ENCODE peak calls at places on chromosomes 7 and 10, in ten cellular contexts. One of them, this sample, is unnamed.

GRCh38 chr7:121288894-121289293 is 39.9 kb upstream of the WNT16 start:
- DNase-seq in CD4-positive, CD25-positive, alpha-beta regulatory T cell: no peak
- DNase-seq in caudate nucleus: no peak
- DNase-seq in substantia nigra: no peak
- DNase-seq in Peyer's patch: no peak
- DNase-seq in lower lobe of right lung: no peak
- DNase-seq in tibial artery: no peak
- DNase-seq in SK-N-SH: no peak
- DNase-seq in CD8-positive, alpha-beta T cell: no peak
- DNase-seq in gastrocnemius medialis: no peak
- DNase-seq in this sample: no peak

GRCh38 chr10:5522913-5523560 is 1.7 kb upstream of the CALML3 start:
- DNase-seq in substantia nigra: no peak
- DNase-seq in tibial artery: no peak
- DNase-seq in CD4-positive, CD25-positive, alpha-beta regulatory T cell: no peak
- DNase-seq in Peyer's patch: peak; percentile 30
- DNase-seq in caudate nucleus: no peak
- DNase-seq in SK-N-SH: no peak
- DNase-seq in CD8-positive, alpha-beta T cell: no peak
- DNase-seq in gastrocnemius medialis: no peak
- DNase-seq in lower lobe of right lung: no peak
- DNase-seq in this sample: no peak

GRCh38 chr7:158237672-158238335 is 349.8 kb downstream of the PTPRN2 start:
- DNase-seq in SK-N-SH: no peak
- DNase-seq in substantia nigra: no peak
- DNase-seq in caudate nucleus: no peak
- DNase-seq in gastrocnemius medialis: no peak
- DNase-seq in lower lobe of right lung: no peak
- DNase-seq in CD4-positive, CD25-positive, alpha-beta regulatory T cell: no peak
- DNase-seq in tibial artery: no peak
- DNase-seq in CD8-positive, alpha-beta T cell: no peak
- DNase-seq in Peyer's patch: no peak
- DNase-seq in this sample: no peak

GRCh38 chr7:2870471-2870941 is 26.4 kb upstream of the GNA12 start:
- DNase-seq in CD4-positive, CD25-positive, alpha-beta regulatory T cell: peak; percentile 52
- DNase-seq in Peyer's patch: peak; percentile 89
- DNase-seq in lower lobe of right lung: peak; percentile 78
- DNase-seq in SK-N-SH: peak; percentile 29
- DNase-seq in gastrocnemius medialis: peak; percentile 28
- DNase-seq in substantia nigra: no peak
- DNase-seq in tibial artery: peak; percentile 71
- DNase-seq in CD8-positive, alpha-beta T cell: no peak
- DNase-seq in caudate nucleus: no peak
- DNase-seq in this sample: peak; percentile 61

GRCh38 chr7:47338031-47338430 is 243.9 kb downstream of the TNS3 start:
- DNase-seq in SK-N-SH: no peak
- DNase-seq in CD8-positive, alpha-beta T cell: no peak
- DNase-seq in tibial artery: no peak
- DNase-seq in substantia nigra: no peak
- DNase-seq in caudate nucleus: no peak
- DNase-seq in CD4-positive, CD25-positive, alpha-beta regulatory T cell: no peak
- DNase-seq in Peyer's patch: no peak
- DNase-seq in lower lobe of right lung: no peak
- DNase-seq in gastrocnemius medialis: no peak
- DNase-seq in this sample: no peak

GRCh38 chr10:2761971-2762370 is 305.4 kb upstream of the PFKP start:
- DNase-seq in lower lobe of right lung: no peak
- DNase-seq in gastrocnemius medialis: no peak
- DNase-seq in tibial artery: no peak
- DNase-seq in CD4-positive, CD25-positive, alpha-beta regulatory T cell: no peak
- DNase-seq in CD8-positive, alpha-beta T cell: no peak
- DNase-seq in Peyer's patch: no peak
- DNase-seq in SK-N-SH: no peak
- DNase-seq in caudate nucleus: no peak
- DNase-seq in substantia nigra: no peak
- DNase-seq in this sample: no peak

GRCh38 chr10:68330852-68331454 is 911 bp upstream of the HNRNPH3 start:
- DNase-seq in substantia nigra: peak; percentile 28
- DNase-seq in tibial artery: peak; percentile 46
- DNase-seq in CD8-positive, alpha-beta T cell: peak; percentile 53
- DNase-seq in SK-N-SH: no peak
- DNase-seq in caudate nucleus: peak; percentile 26
- DNase-seq in Peyer's patch: peak; percentile 55
- DNase-seq in gastrocnemius medialis: no peak
- DNase-seq in lower lobe of right lung: no peak
- DNase-seq in CD4-positive, CD25-positive, alpha-beta regulatory T cell: no peak
- DNase-seq in this sample: no peak

GRCh38 chr7:128453836-128454804 is 1.6 kb upstream of the HILPDA start:
- DNase-seq in Peyer's patch: peak; percentile 72
- DNase-seq in substantia nigra: peak; percentile 62
- DNase-seq in SK-N-SH: peak; percentile 75
- DNase-seq in lower lobe of right lung: peak; percentile 72
- DNase-seq in CD4-positive, CD25-positive, alpha-beta regulatory T cell: no peak
- DNase-seq in gastrocnemius medialis: peak; percentile 55
- DNase-seq in CD8-positive, alpha-beta T cell: no peak
- DNase-seq in caudate nucleus: peak; percentile 46
- DNase-seq in tibial artery: peak; percentile 89
- DNase-seq in this sample: no peak

GRCh38 chr10:6563075-6563474 is 17.0 kb downstream of the PRKCQ start:
- DNase-seq in SK-N-SH: no peak
- DNase-seq in caudate nucleus: no peak
- DNase-seq in CD8-positive, alpha-beta T cell: no peak
- DNase-seq in Peyer's patch: no peak
- DNase-seq in CD4-positive, CD25-positive, alpha-beta regulatory T cell: no peak
- DNase-seq in gastrocnemius medialis: peak; percentile 16
- DNase-seq in substantia nigra: no peak
- DNase-seq in tibial artery: no peak
- DNase-seq in lower lobe of right lung: no peak
- DNase-seq in this sample: peak; percentile 36

GRCh38 chr7:27750336-27750735 is 10.4 kb downstream of the TAX1BP1 start:
- DNase-seq in caudate nucleus: no peak
- DNase-seq in SK-N-SH: no peak
- DNase-seq in Peyer's patch: no peak
- DNase-seq in tibial artery: no peak
- DNase-seq in lower lobe of right lung: no peak
- DNase-seq in substantia nigra: no peak
- DNase-seq in CD4-positive, CD25-positive, alpha-beta regulatory T cell: no peak
- DNase-seq in gastrocnemius medialis: no peak
- DNase-seq in CD8-positive, alpha-beta T cell: no peak
- DNase-seq in this sample: no peak

GRCh38 chr10:14624600-14624999 is 150.1 kb downstream of the FAM107B start:
- DNase-seq in tibial artery: no peak
- DNase-seq in CD8-positive, alpha-beta T cell: no peak
- DNase-seq in SK-N-SH: no peak
- DNase-seq in substantia nigra: no peak
- DNase-seq in Peyer's patch: no peak
- DNase-seq in gastrocnemius medialis: no peak
- DNase-seq in caudate nucleus: no peak
- DNase-seq in lower lobe of right lung: no peak
- DNase-seq in CD4-positive, CD25-positive, alpha-beta regulatory T cell: no peak
- DNase-seq in this sample: no peak

GRCh38 chr10:114575417-114576131 is 82.5 kb downstream of the ABLIM1 start:
- DNase-seq in substantia nigra: no peak
- DNase-seq in Peyer's patch: no peak
- DNase-seq in lower lobe of right lung: no peak
- DNase-seq in tibial artery: no peak
- DNase-seq in gastrocnemius medialis: no peak
- DNase-seq in CD4-positive, CD25-positive, alpha-beta regulatory T cell: no peak
- DNase-seq in SK-N-SH: no peak
- DNase-seq in caudate nucleus: no peak
- DNase-seq in CD8-positive, alpha-beta T cell: no peak
- DNase-seq in this sample: no peak
- H3K27ac ChIP-seq in substantia nigra: no peak overlapping the region
- H3K27ac ChIP-seq in Peyer's patch: no peak overlapping the region
- H3K27ac ChIP-seq in lower lobe of right lung: no peak overlapping the region
- H3K27ac ChIP-seq in tibial artery: peak overlapping the region; percentile 47
- H3K27ac ChIP-seq in gastrocnemius medialis: peak overlapping the region; percentile 72
- H3K27ac ChIP-seq in CD4-positive, CD25-positive, alpha-beta regulatory T cell: no peak overlapping the region
- H3K27ac ChIP-seq in SK-N-SH: no peak overlapping the region
- H3K27ac ChIP-seq in caudate nucleus: no peak overlapping the region
- H3K27ac ChIP-seq in CD8-positive, alpha-beta T cell: no peak overlapping the region
- H3K27ac ChIP-seq in this sample: no peak overlapping the region

GRCh38 chr7:19538036-19538435 is 170.8 kb downstream of the POLR1F start:
- DNase-seq in CD8-positive, alpha-beta T cell: no peak
- DNase-seq in lower lobe of right lung: no peak
- DNase-seq in CD4-positive, CD25-positive, alpha-beta regulatory T cell: no peak
- DNase-seq in Peyer's patch: no peak
- DNase-seq in caudate nucleus: no peak
- DNase-seq in SK-N-SH: no peak
- DNase-seq in tibial artery: no peak
- DNase-seq in gastrocnemius medialis: no peak
- DNase-seq in substantia nigra: no peak
- DNase-seq in this sample: no peak
- H3K27ac ChIP-seq in CD8-positive, alpha-beta T cell: no peak overlapping the region
- H3K27ac ChIP-seq in lower lobe of right lung: no peak overlapping the region
- H3K27ac ChIP-seq in CD4-positive, CD25-positive, alpha-beta regulatory T cell: no peak overlapping the region
- H3K27ac ChIP-seq in Peyer's patch: no peak overlapping the region
- H3K27ac ChIP-seq in caudate nucleus: no peak overlapping the region
- H3K27ac ChIP-seq in SK-N-SH: no peak overlapping the region
- H3K27ac ChIP-seq in tibial artery: no peak overlapping the region
- H3K27ac ChIP-seq in gastrocnemius medialis: no peak overlapping the region
- H3K27ac ChIP-seq in substantia nigra: no peak overlapping the region
- H3K27ac ChIP-seq in this sample: no peak overlapping the region

GRCh38 chr7:84249651-84250050 is 55.1 kb upstream of the SEMA3A start:
- DNase-seq in lower lobe of right lung: no peak
- DNase-seq in tibial artery: no peak
- DNase-seq in Peyer's patch: no peak
- DNase-seq in gastrocnemius medialis: no peak
- DNase-seq in SK-N-SH: no peak
- DNase-seq in caudate nucleus: no peak
- DNase-seq in CD4-positive, CD25-positive, alpha-beta regulatory T cell: no peak
- DNase-seq in substantia nigra: no peak
- DNase-seq in CD8-positive, alpha-beta T cell: no peak
- DNase-seq in this sample: no peak

GRCh38 chr7:84248843-84249242 is 54.3 kb upstream of the SEMA3A start:
- DNase-seq in tibial artery: no peak
- DNase-seq in CD8-positive, alpha-beta T cell: no peak
- DNase-seq in Peyer's patch: no peak
- DNase-seq in CD4-positive, CD25-positive, alpha-beta regulatory T cell: no peak
- DNase-seq in lower lobe of right lung: peak; percentile 23
- DNase-seq in gastrocnemius medialis: no peak
- DNase-seq in substantia nigra: no peak
- DNase-seq in SK-N-SH: no peak
- DNase-seq in caudate nucleus: no peak
- DNase-seq in this sample: no peak

GRCh38 chr7:84248267-84248666 is 53.7 kb upstream of the SEMA3A start:
- DNase-seq in lower lobe of right lung: no peak
- DNase-seq in SK-N-SH: no peak
- DNase-seq in Peyer's patch: no peak
- DNase-seq in gastrocnemius medialis: no peak
- DNase-seq in caudate nucleus: no peak
- DNase-seq in tibial artery: no peak
- DNase-seq in CD8-positive, alpha-beta T cell: no peak
- DNase-seq in substantia nigra: no peak
- DNase-seq in CD4-positive, CD25-positive, alpha-beta regulatory T cell: no peak
- DNase-seq in this sample: no peak

GRCh38 chr7:84247591-84247990 is 53.0 kb upstream of the SEMA3A start:
- DNase-seq in substantia nigra: no peak
- DNase-seq in SK-N-SH: no peak
- DNase-seq in tibial artery: no peak
- DNase-seq in gastrocnemius medialis: no peak
- DNase-seq in Peyer's patch: no peak
- DNase-seq in CD4-positive, CD25-positive, alpha-beta regulatory T cell: no peak
- DNase-seq in CD8-positive, alpha-beta T cell: no peak
- DNase-seq in lower lobe of right lung: no peak
- DNase-seq in caudate nucleus: no peak
- DNase-seq in this sample: no peak

GRCh38 chr7:84251183-84251845 is 56.7 kb upstream of the SEMA3A start:
- DNase-seq in substantia nigra: no peak
- DNase-seq in CD8-positive, alpha-beta T cell: no peak
- DNase-seq in tibial artery: no peak
- DNase-seq in SK-N-SH: no peak
- DNase-seq in gastrocnemius medialis: no peak
- DNase-seq in Peyer's patch: no peak
- DNase-seq in caudate nucleus: no peak
- DNase-seq in lower lobe of right lung: no peak
- DNase-seq in CD4-positive, CD25-positive, alpha-beta regulatory T cell: no peak
- DNase-seq in this sample: no peak
- H3K27ac ChIP-seq in substantia nigra: no peak overlapping the region
- H3K27ac ChIP-seq in CD8-positive, alpha-beta T cell: no peak overlapping the region
- H3K27ac ChIP-seq in tibial artery: no peak overlapping the region
- H3K27ac ChIP-seq in SK-N-SH: no peak overlapping the region
- H3K27ac ChIP-seq in gastrocnemius medialis: no peak overlapping the region
- H3K27ac ChIP-seq in Peyer's patch: no peak overlapping the region
- H3K27ac ChIP-seq in caudate nucleus: no peak overlapping the region
- H3K27ac ChIP-seq in lower lobe of right lung: no peak overlapping the region
- H3K27ac ChIP-seq in CD4-positive, CD25-positive, alpha-beta regulatory T cell: no peak overlapping the region
- H3K27ac ChIP-seq in this sample: no peak overlapping the region

DNA sequence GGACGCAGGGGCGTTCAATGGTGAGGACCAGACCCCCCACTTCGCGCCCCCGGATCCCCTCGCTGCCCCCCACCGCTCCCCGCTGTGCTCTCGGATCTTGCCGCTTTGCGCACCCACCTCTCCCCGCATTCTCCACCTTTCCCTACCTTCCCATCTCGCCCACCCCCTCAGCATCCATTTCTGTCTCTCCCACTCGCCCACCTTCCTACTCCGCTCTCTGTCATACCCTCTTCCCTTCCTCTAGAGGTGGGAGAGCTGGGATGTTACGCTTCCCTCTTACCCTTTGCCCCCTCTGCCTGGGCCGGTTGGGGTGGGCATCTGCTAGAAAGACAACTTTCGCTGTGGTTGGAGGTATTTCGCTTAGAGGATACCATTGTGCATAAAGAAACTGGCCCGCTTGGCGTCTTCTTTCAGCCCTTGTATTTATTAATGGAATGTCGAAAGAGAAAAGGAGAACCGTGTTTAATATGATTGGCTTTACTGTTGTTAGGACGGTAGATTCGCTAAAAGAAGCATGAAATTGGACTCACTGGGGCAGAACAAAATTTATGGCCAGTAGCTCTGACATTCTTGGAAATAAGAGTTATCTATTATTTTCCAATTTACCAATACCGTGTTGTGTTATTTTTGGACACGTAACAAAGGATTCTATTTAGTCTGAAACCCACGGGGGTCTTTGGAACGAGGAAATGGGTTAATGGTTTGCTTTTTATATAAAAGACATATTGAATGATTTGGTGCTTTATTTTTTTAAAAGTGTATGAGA is 873 bp downstream of the PRKAR2B start:
- DNase-seq in gastrocnemius medialis: no peak
- DNase-seq in Peyer's patch: no peak
- DNase-seq in SK-N-SH: peak; percentile 74
- DNase-seq in lower lobe of right lung: no peak
- DNase-seq in tibial artery: no peak
- DNase-seq in CD4-positive, CD25-positive, alpha-beta regulatory T cell: no peak
- DNase-seq in substantia nigra: no peak
- DNase-seq in caudate nucleus: no peak
- DNase-seq in CD8-positive, alpha-beta T cell: no peak
- DNase-seq in this sample: no peak
- H3K27ac ChIP-seq in gastrocnemius medialis: no peak overlapping the region
- H3K27ac ChIP-seq in Peyer's patch: peak overlapping the region; percentile 74
- H3K27ac ChIP-seq in SK-N-SH: peak overlapping the region; percentile 92
- H3K27ac ChIP-seq in lower lobe of right lung: peak overlapping the region; percentile 39
- H3K27ac ChIP-seq in tibial artery: peak overlapping the region; percentile 31
- H3K27ac ChIP-seq in CD4-positive, CD25-positive, alpha-beta regulatory T cell: no peak overlapping the region
- H3K27ac ChIP-seq in substantia nigra: peak overlapping the region; percentile 71
- H3K27ac ChIP-seq in caudate nucleus: peak overlapping the region; percentile 46
- H3K27ac ChIP-seq in CD8-positive, alpha-beta T cell: no peak overlapping the region
- H3K27ac ChIP-seq in this sample: no peak overlapping the region

GRCh38 chr10:27513451-27514191 is 9.5 kb downstream of the RAB18 start:
- DNase-seq in CD4-positive, CD25-positive, alpha-beta regulatory T cell: no peak
- DNase-seq in caudate nucleus: no peak
- DNase-seq in substantia nigra: no peak
- DNase-seq in SK-N-SH: no peak
- DNase-seq in lower lobe of right lung: no peak
- DNase-seq in Peyer's patch: no peak
- DNase-seq in CD8-positive, alpha-beta T cell: no peak
- DNase-seq in tibial artery: no peak
- DNase-seq in gastrocnemius medialis: no peak
- DNase-seq in this sample: no peak
- H3K27ac ChIP-seq in CD4-positive, CD25-positive, alpha-beta regulatory T cell: no peak overlapping the region
- H3K27ac ChIP-seq in caudate nucleus: no peak overlapping the region
- H3K27ac ChIP-seq in substantia nigra: no peak overlapping the region
- H3K27ac ChIP-seq in SK-N-SH: no peak overlapping the region
- H3K27ac ChIP-seq in lower lobe of right lung: no peak overlapping the region
- H3K27ac ChIP-seq in Peyer's patch: no peak overlapping the region
- H3K27ac ChIP-seq in CD8-positive, alpha-beta T cell: no peak overlapping the region
- H3K27ac ChIP-seq in tibial artery: no peak overlapping the region
- H3K27ac ChIP-seq in gastrocnemius medialis: no peak overlapping the region
- H3K27ac ChIP-seq in this sample: peak overlapping the region; percentile 17

This sample was measured in naive thymus-derived CD4-positive, alpha-beta T cell.